ENCODE peak calls at places on chromosomes 1 and 21, in seven cellular contexts. N is NCI-H345; A is heart left ventricle; Y is HCT116; M is Right ventricle myocardium inferior; S is hypothalamus; G is activated CD4-positive, alpha-beta T cell treated with anti-CD3 and anti-CD28 coated beads, Interleukin-2, amount 10 ng/mL, durations not matched to agents 7 days and 5 days. H is an unnamed sample.

GRCh38 chr1:229114315-229114714 is 156.6 kb upstream of the RAB4A start:
- DNase-seq in A (no peak), G (no peak), M (no peak), Y (no peak), S (no peak), N (no peak), H (no peak)

GRCh38 chr1:65209005-65209885 is 61.2 kb downstream of the AK4 start:
- DNase-seq in M (no peak), G (peak), N (peak), A (no peak), S (no peak), Y (peak), H (no peak)

GRCh38 chr1:160271025-160271424 is 8.7 kb upstream of the DCAF8 start:
- DNase-seq in N (no peak), A (no peak), G (no peak), S (no peak), M (no peak), Y (no peak), H (no peak)

GRCh38 chr1:229624906-229625871 is 733 bp downstream of the TAF5L start:
- DNase-seq in A (peak), M (peak), G (peak), N (peak), Y (no peak), S (peak), H (peak)

GRCh38 chr1:30878016-30878415 is 30.5 kb downstream of the SDC3 start:
- DNase-seq in N (no peak), S (no peak), A (no peak), M (peak), G (no peak), Y (no peak), H (no peak)

GRCh38 chr1:234256359-234256758 is 116.9 kb upstream of the COA6 start:
- DNase-seq in A (no peak), M (no peak), Y (no peak), S (no peak), N (no peak), G (no peak), H (no peak)

GRCh38 chr1:11550664-11551283 is 71.8 kb downstream of the DISP3 start:
- DNase-seq in M (no peak), A (peak), S (no peak), N (no peak), G (peak), Y (peak), H (peak)

GRCh38 chr1:110433803-110434202 is 17.1 kb upstream of the PROK1 start:
- DNase-seq in M (peak), G (no peak), N (no peak), Y (peak), A (peak), S (no peak), H (no peak)

GRCh38 chr1:54332781-54333585 is 73.2 kb downstream of the SSBP3 start:
- DNase-seq in N (no peak), S (no peak), M (peak), Y (no peak), G (no peak), A (peak), H (no peak)

GRCh38 chr1:110953031-110953430 is 10.7 kb downstream of the LRIF1 start:
- DNase-seq in M (no peak), S (no peak), A (no peak), Y (no peak), N (no peak), G (no peak), H (no peak)

GRCh38 chr1:35488346-35488745 is 68.9 kb downstream of the KIAA0319L start:
- DNase-seq in N (no peak), S (no peak), G (no peak), M (no peak), Y (no peak), A (no peak), H (no peak)

GRCh38 chr21:44866780-44867179 is 6.7 kb downstream of the PTTG1IP start:
- DNase-seq in S (no peak), A (no peak), G (no peak), Y (no peak), N (peak), M (no peak), H (no peak)